ENCODE peak calls at places on chromosomes 3 and 15, in eight cellular contexts. O, H, I, Q, E, U, W and R are unnamed samples.

GRCh38 chr15:89460048-89460447 is 36.3 kb downstream of the RHCG start:
- DNase-seq in I (no peak), O (no peak), H (no peak), U (no peak), Q (no peak), W (no peak), E (no peak), R (no peak)

GRCh38 chr15:84099181-84099580 is 136.4 kb upstream of the GOLGA6L4 start:
- DNase-seq in I (no peak), O (no peak), E (peak; percentile 2), W (no peak), H (peak; percentile 65), Q (peak; percentile 49), U (no peak), R (no peak)

GRCh38 chr15:40549894-40550293 is 14.9 kb downstream of the CCDC32 start:
- DNase-seq in W (no peak), I (no peak), Q (no peak), U (no peak), E (no peak), O (no peak), H (no peak), R (no peak)

GRCh38 chr3:183298708-183299153 is 45.7 kb downstream of the B3GNT5 start:
- DNase-seq in U (no peak), E (no peak), H (peak; percentile 94), W (no peak), I (peak; percentile 73), O (peak; percentile 91), Q (no peak), R (no peak)

GRCh38 chr15:63502843-63503738 is 1.3 kb upstream of the USP3 start:
- DNase-seq in H (peak; percentile 99), O (peak; percentile 98), I (peak; percentile 96), W (no peak), Q (peak; percentile 76), U (peak; percentile 58), E (peak; percentile 89), R (peak; percentile 65)

GRCh38 chr3:73661262-73661661 is 36.5 kb upstream of the PDZRN3 start:
- DNase-seq in H (peak; percentile 63), Q (no peak), U (no peak), E (no peak), W (no peak), I (no peak), O (peak; percentile 70), R (no peak)

GRCh38 chr3:139293665-139294023 is 50.2 kb upstream of the MRPS22 start:
- DNase-seq in E (no peak), O (no peak), Q (no peak), U (no peak), H (no peak), I (no peak), W (no peak), R (no peak)

GRCh38 chr15:66701422-66702034 is 508 bp upstream of the SMAD6 start:
- DNase-seq in E (no peak), H (peak; percentile 76), Q (peak; percentile 55), W (no peak), O (no peak), U (peak; percentile 9), I (peak; percentile 59), R (peak; percentile 30)

GRCh38 chr3:30770387-30770786 is 124.1 kb downstream of the GADL1 start:
- DNase-seq in H (peak; percentile 95), W (no peak), U (no peak), I (peak; percentile 87), Q (no peak), O (peak; percentile 95), E (no peak), R (no peak)

GRCh38 chr3:123367467-123368154 is 81.3 kb downstream of the ADCY5 start:
- DNase-seq in H (no peak), Q (no peak), O (no peak), U (no peak), W (no peak), E (no peak), I (no peak), R (no peak)